ENCODE peak calls at places on chromosome 5, in six cellular contexts. One of them, this sample, is unnamed.

GRCh38 chr5:175856408-175856807 is 15.0 kb upstream of the CPLX2 start:
- DNase-seq in GM13976: no peak
- DNase-seq in Calu3: no peak
- DNase-seq in HuH-7.5: no peak
- DNase-seq in left ventricle myocardium superior: no peak
- DNase-seq in Caki2: no peak
- DNase-seq in this sample: no peak

GRCh38 chr5:53478411-53479044 is 1.9 kb upstream of the FST start:
- DNase-seq in GM13976: peak
- DNase-seq in Calu3: peak
- DNase-seq in HuH-7.5: peak
- DNase-seq in left ventricle myocardium superior: peak
- DNase-seq in Caki2: peak
- DNase-seq in this sample: peak

GRCh38 chr5:14240366-14240765 is 97.2 kb downstream of the TRIO start:
- DNase-seq in GM13976: no peak
- DNase-seq in Calu3: no peak
- DNase-seq in HuH-7.5: no peak
- DNase-seq in left ventricle myocardium superior: no peak
- DNase-seq in Caki2: no peak
- DNase-seq in this sample: no peak

GRCh38 chr5:154654484-154655375 is 100.4 kb upstream of the LARP1 start:
- DNase-seq in GM13976: no peak
- DNase-seq in Calu3: no peak
- DNase-seq in HuH-7.5: no peak
- DNase-seq in left ventricle myocardium superior: no peak
- DNase-seq in Caki2: no peak
- DNase-seq in this sample: no peak

GRCh38 chr5:19240150-19240549 is 747.9 kb downstream of the CDH18 start:
- DNase-seq in GM13976: no peak
- DNase-seq in Calu3: no peak
- DNase-seq in HuH-7.5: no peak
- DNase-seq in left ventricle myocardium superior: no peak
- DNase-seq in Caki2: peak
- DNase-seq in this sample: no peak

GRCh38 chr5:109844695-109845094 is 155.0 kb downstream of the MAN2A1 start:
- DNase-seq in GM13976: no peak
- DNase-seq in Calu3: no peak
- DNase-seq in HuH-7.5: no peak
- DNase-seq in left ventricle myocardium superior: no peak
- DNase-seq in Caki2: no peak
- DNase-seq in this sample: no peak

GRCh38 chr5:167785896-167786295 is 505.5 kb upstream of the WWC1 start:
- DNase-seq in GM13976: no peak
- DNase-seq in Calu3: no peak
- DNase-seq in HuH-7.5: no peak
- DNase-seq in left ventricle myocardium superior: no peak
- DNase-seq in Caki2: no peak
- DNase-seq in this sample: no peak

GRCh38 chr5:89968870-89969472 is 440.6 kb downstream of the CETN3 start:
- DNase-seq in GM13976: no peak
- DNase-seq in Calu3: no peak
- DNase-seq in HuH-7.5: no peak
- DNase-seq in left ventricle myocardium superior: no peak
- DNase-seq in Caki2: no peak
- DNase-seq in this sample: no peak

GRCh38 chr5:160462167-160462566 is 40.5 kb downstream of the PTTG1 start:
- DNase-seq in GM13976: no peak
- DNase-seq in Calu3: no peak
- DNase-seq in HuH-7.5: no peak
- DNase-seq in left ventricle myocardium superior: no peak
- DNase-seq in Caki2: no peak
- DNase-seq in this sample: no peak

GRCh38 chr5:69517763-69518212 is 25.2 kb downstream of the OCLN start:
- DNase-seq in GM13976: no peak
- DNase-seq in Calu3: peak
- DNase-seq in HuH-7.5: peak
- DNase-seq in left ventricle myocardium superior: no peak
- DNase-seq in Caki2: peak
- DNase-seq in this sample: no peak

GRCh38 chr5:157370967-157371366 is 89.0 kb upstream of the NIPAL4 start:
- DNase-seq in GM13976: no peak
- DNase-seq in Calu3: no peak
- DNase-seq in HuH-7.5: no peak
- DNase-seq in left ventricle myocardium superior: no peak
- DNase-seq in Caki2: no peak
- DNase-seq in this sample: no peak

GRCh38 chr5:114449836-114450515 is 88.1 kb downstream of the KCNN2 start:
- DNase-seq in GM13976: peak
- DNase-seq in Calu3: peak
- DNase-seq in HuH-7.5: peak
- DNase-seq in left ventricle myocardium superior: peak
- DNase-seq in Caki2: peak
- DNase-seq in this sample: peak

GRCh38 chr5:55159763-55160492 is at the start of gene GPX8:
- DNase-seq in GM13976: peak
- DNase-seq in Calu3: peak
- DNase-seq in HuH-7.5: no peak
- DNase-seq in left ventricle myocardium superior: no peak
- DNase-seq in Caki2: peak
- DNase-seq in this sample: no peak

GRCh38 chr5:98906756-98907355 is 22.0 kb downstream of the CHD1 start:
- DNase-seq in GM13976: no peak
- DNase-seq in Calu3: no peak
- DNase-seq in HuH-7.5: no peak
- DNase-seq in left ventricle myocardium superior: no peak
- DNase-seq in Caki2: peak
- DNase-seq in this sample: no peak

GRCh38 chr5:171336486-171337206 is 27.6 kb downstream of the TLX3 start:
- DNase-seq in GM13976: no peak
- DNase-seq in Calu3: peak
- DNase-seq in HuH-7.5: no peak
- DNase-seq in left ventricle myocardium superior: peak
- DNase-seq in Caki2: peak
- DNase-seq in this sample: no peak

GRCh38 chr5:57004800-57005199 is 52.9 kb upstream of the MIER3 start:
- DNase-seq in GM13976: no peak
- DNase-seq in Calu3: peak
- DNase-seq in HuH-7.5: peak
- DNase-seq in left ventricle myocardium superior: no peak
- DNase-seq in Caki2: peak
- DNase-seq in this sample: no peak

GRCh38 chr5:95863383-95863757 is 40.8 kb upstream of the GLRX start:
- DNase-seq in GM13976: no peak
- DNase-seq in Calu3: no peak
- DNase-seq in HuH-7.5: no peak
- DNase-seq in left ventricle myocardium superior: no peak
- DNase-seq in Caki2: no peak
- DNase-seq in this sample: no peak

GRCh38 chr5:59542841-59543825 is 350.4 kb downstream of the PDE4D start:
- DNase-seq in GM13976: no peak
- DNase-seq in Calu3: no peak
- DNase-seq in HuH-7.5: no peak
- DNase-seq in left ventricle myocardium superior: peak
- DNase-seq in Caki2: peak
- DNase-seq in this sample: no peak

GRCh38 chr5:173963867-173964429 is 25.0 kb upstream of the C5orf47 start:
- DNase-seq in GM13976: no peak
- DNase-seq in Calu3: peak
- DNase-seq in HuH-7.5: no peak
- DNase-seq in left ventricle myocardium superior: no peak
- DNase-seq in Caki2: no peak
- DNase-seq in this sample: no peak

GRCh38 chr5:143456952-143457547 is 53.6 kb upstream of the NR3C1 start:
- DNase-seq in GM13976: no peak
- DNase-seq in Calu3: no peak
- DNase-seq in HuH-7.5: no peak
- DNase-seq in left ventricle myocardium superior: no peak
- DNase-seq in Caki2: peak
- DNase-seq in this sample: no peak

GRCh38 chr5:164809831-164810230 is 1304.4 kb downstream of the MAT2B start:
- DNase-seq in GM13976: peak
- DNase-seq in Calu3: no peak
- DNase-seq in HuH-7.5: no peak
- DNase-seq in left ventricle myocardium superior: no peak
- DNase-seq in Caki2: peak
- DNase-seq in this sample: no peak

GRCh38 chr5:96855041-96855872 is 21.0 kb upstream of the ERAP2 start:
- DNase-seq in GM13976: no peak
- DNase-seq in Calu3: no peak
- DNase-seq in HuH-7.5: no peak
- DNase-seq in left ventricle myocardium superior: no peak
- DNase-seq in Caki2: no peak
- DNase-seq in this sample: no peak

GRCh38 chr5:56647109-56647863 is 168.1 kb upstream of the MAP3K1 start:
- DNase-seq in GM13976: no peak
- DNase-seq in Calu3: no peak
- DNase-seq in HuH-7.5: no peak
- DNase-seq in left ventricle myocardium superior: no peak
- DNase-seq in Caki2: no peak
- DNase-seq in this sample: no peak

GRCh38 chr5:154677921-154678320 is 77.3 kb upstream of the LARP1 start:
- DNase-seq in GM13976: no peak
- DNase-seq in Calu3: no peak
- DNase-seq in HuH-7.5: no peak
- DNase-seq in left ventricle myocardium superior: no peak
- DNase-seq in Caki2: no peak
- DNase-seq in this sample: no peak

GRCh38 chr5:180180198-180180820 is 28.7 kb downstream of the RASGEF1C start:
- DNase-seq in GM13976: no peak
- DNase-seq in Calu3: no peak
- DNase-seq in HuH-7.5: no peak
- DNase-seq in left ventricle myocardium superior: no peak
- DNase-seq in Caki2: no peak
- DNase-seq in this sample: no peak

GRCh38 chr5:172793577-172794488 is 22.8 kb upstream of the DUSP1 start:
- DNase-seq in GM13976: peak
- DNase-seq in Calu3: no peak
- DNase-seq in HuH-7.5: no peak
- DNase-seq in left ventricle myocardium superior: no peak
- DNase-seq in Caki2: no peak
- DNase-seq in this sample: no peak

GRCh38 chr5:72463499-72464052 is 43.6 kb downstream of the ZNF366 start:
- DNase-seq in GM13976: no peak
- DNase-seq in Calu3: no peak
- DNase-seq in HuH-7.5: no peak
- DNase-seq in left ventricle myocardium superior: no peak
- DNase-seq in Caki2: no peak
- DNase-seq in this sample: no peak

GRCh38 chr5:156815988-156816599 is 34.0 kb upstream of the PPP1R2B start:
- DNase-seq in GM13976: peak
- DNase-seq in Calu3: peak
- DNase-seq in HuH-7.5: peak
- DNase-seq in left ventricle myocardium superior: no peak
- DNase-seq in Caki2: peak
- DNase-seq in this sample: peak

GRCh38 chr5:105133087-105133486 is 1570.5 kb upstream of the NUDT12 start:
- DNase-seq in GM13976: no peak
- DNase-seq in Calu3: no peak
- DNase-seq in HuH-7.5: no peak
- DNase-seq in left ventricle myocardium superior: no peak
- DNase-seq in Caki2: no peak
- DNase-seq in this sample: no peak

GRCh38 chr5:140595538-140595937 is 30.9 kb downstream of the SLC35A4 start:
- DNase-seq in GM13976: no peak
- DNase-seq in Calu3: peak
- DNase-seq in HuH-7.5: no peak
- DNase-seq in left ventricle myocardium superior: no peak
- DNase-seq in Caki2: no peak
- DNase-seq in this sample: no peak

GRCh38 chr5:144315994-144316634 is 145.4 kb downstream of the KCTD16 start:
- DNase-seq in GM13976: no peak
- DNase-seq in Calu3: no peak
- DNase-seq in HuH-7.5: no peak
- DNase-seq in left ventricle myocardium superior: no peak
- DNase-seq in Caki2: no peak
- DNase-seq in this sample: no peak

GRCh38 chr5:131810510-131811249 is 13.9 kb upstream of the FNIP1 start:
- DNase-seq in GM13976: peak
- DNase-seq in Calu3: peak
- DNase-seq in HuH-7.5: no peak
- DNase-seq in left ventricle myocardium superior: no peak
- DNase-seq in Caki2: no peak
- DNase-seq in this sample: peak

GRCh38 chr5:98997000-98997399 is 68.2 kb upstream of the CHD1 start:
- DNase-seq in GM13976: no peak
- DNase-seq in Calu3: no peak
- DNase-seq in HuH-7.5: no peak
- DNase-seq in left ventricle myocardium superior: no peak
- DNase-seq in Caki2: no peak
- DNase-seq in this sample: no peak

GRCh38 chr5:160289356-160289651 is 23.1 kb downstream of the CCNJL start:
- DNase-seq in GM13976: no peak
- DNase-seq in Calu3: no peak
- DNase-seq in HuH-7.5: no peak
- DNase-seq in left ventricle myocardium superior: no peak
- DNase-seq in Caki2: no peak
- DNase-seq in this sample: no peak

GRCh38 chr5:145855842-145856267 is 17.0 kb downstream of the GRXCR2 start:
- DNase-seq in GM13976: no peak
- DNase-seq in Calu3: peak
- DNase-seq in HuH-7.5: no peak
- DNase-seq in left ventricle myocardium superior: no peak
- DNase-seq in Caki2: no peak
- DNase-seq in this sample: no peak

GRCh38 chr5:151128817-151129216 is 28.8 kb downstream of the ANXA6 start:
- DNase-seq in GM13976: peak
- DNase-seq in Calu3: no peak
- DNase-seq in HuH-7.5: no peak
- DNase-seq in left ventricle myocardium superior: no peak
- DNase-seq in Caki2: no peak
- DNase-seq in this sample: no peak

GRCh38 chr5:124905256-124905655 is 158.8 kb upstream of the ZNF608 start:
- DNase-seq in GM13976: no peak
- DNase-seq in Calu3: no peak
- DNase-seq in HuH-7.5: no peak
- DNase-seq in left ventricle myocardium superior: no peak
- DNase-seq in Caki2: no peak
- DNase-seq in this sample: no peak

GRCh38 chr5:141908796-141909195 is 14.9 kb upstream of the DELE1 start:
- DNase-seq in GM13976: no peak
- DNase-seq in Calu3: no peak
- DNase-seq in HuH-7.5: no peak
- DNase-seq in left ventricle myocardium superior: no peak
- DNase-seq in Caki2: no peak
- DNase-seq in this sample: no peak